ENCODE peak calls at places on chromosomes 16 and 17, in eight cellular contexts. One of them, this sample, is unnamed.

GRCh38 chr16:12903325-12904040 is 2.1 kb downstream of the SHISA9 start:
- DNase-seq in cardiac fibroblast: no peak
- DNase-seq in GM19239: no peak
- DNase-seq in NCI-H774: no peak
- DNase-seq in AG20443: no peak
- DNase-seq in iris pigment epithelial cell: no peak
- DNase-seq in germinal center: no peak
- DNase-seq in NCI-H1417 treated with DMSO at 0.1 percent for 48 hours: no peak
- DNase-seq in this sample: no peak

GRCh38 chr16:86924537-86924936 is 346.2 kb downstream of the FOXL1 start:
- DNase-seq in iris pigment epithelial cell: peak; percentile 77
- DNase-seq in cardiac fibroblast: peak; percentile 55
- DNase-seq in NCI-H1417 treated with DMSO at 0.1 percent for 48 hours: no peak
- DNase-seq in germinal center: no peak
- DNase-seq in NCI-H774: no peak
- DNase-seq in AG20443: no peak
- DNase-seq in GM19239: no peak
- DNase-seq in this sample: peak; percentile 91

GRCh38 chr17:62615503-62615902 is 12.0 kb upstream of the MRC2 start:
- DNase-seq in NCI-H1417 treated with DMSO at 0.1 percent for 48 hours: no peak
- DNase-seq in germinal center: no peak
- DNase-seq in GM19239: no peak
- DNase-seq in iris pigment epithelial cell: no peak
- DNase-seq in cardiac fibroblast: no peak
- DNase-seq in AG20443: no peak
- DNase-seq in NCI-H774: no peak
- DNase-seq in this sample: no peak

GRCh38 chr17:78826426-78826825 is 14.2 kb downstream of the USP36 start:
- DNase-seq in GM19239: no peak
- DNase-seq in germinal center: no peak
- DNase-seq in AG20443: no peak
- DNase-seq in iris pigment epithelial cell: peak; percentile 82
- DNase-seq in cardiac fibroblast: no peak
- DNase-seq in NCI-H1417 treated with DMSO at 0.1 percent for 48 hours: no peak
- DNase-seq in NCI-H774: no peak
- DNase-seq in this sample: no peak

GRCh38 chr16:58366247-58367031 is 25.8 kb upstream of the GINS3 start:
- DNase-seq in AG20443: no peak
- DNase-seq in NCI-H774: no peak
- DNase-seq in iris pigment epithelial cell: peak; percentile 21
- DNase-seq in GM19239: no peak
- DNase-seq in germinal center: no peak
- DNase-seq in NCI-H1417 treated with DMSO at 0.1 percent for 48 hours: no peak
- DNase-seq in cardiac fibroblast: peak; percentile 28
- DNase-seq in this sample: peak; percentile 73

GRCh38 chr17:61284174-61284573 is 115.5 kb upstream of the TBX2 start:
- DNase-seq in germinal center: no peak
- DNase-seq in AG20443: peak; percentile 21
- DNase-seq in NCI-H774: no peak
- DNase-seq in NCI-H1417 treated with DMSO at 0.1 percent for 48 hours: no peak
- DNase-seq in cardiac fibroblast: peak; percentile 40
- DNase-seq in GM19239: no peak
- DNase-seq in iris pigment epithelial cell: peak; percentile 87
- DNase-seq in this sample: peak; percentile 33

GRCh38 chr16:87821346-87822001 is 47.8 kb downstream of the SLC7A5 start:
- DNase-seq in germinal center: no peak
- DNase-seq in GM19239: no peak
- DNase-seq in cardiac fibroblast: no peak
- DNase-seq in AG20443: no peak
- DNase-seq in NCI-H1417 treated with DMSO at 0.1 percent for 48 hours: no peak
- DNase-seq in NCI-H774: no peak
- DNase-seq in iris pigment epithelial cell: no peak
- DNase-seq in this sample: no peak

GRCh38 chr16:83685615-83686165 is 122.1 kb upstream of the HSBP1 start:
- DNase-seq in iris pigment epithelial cell: no peak
- DNase-seq in AG20443: no peak
- DNase-seq in cardiac fibroblast: no peak
- DNase-seq in GM19239: no peak
- DNase-seq in NCI-H1417 treated with DMSO at 0.1 percent for 48 hours: no peak
- DNase-seq in germinal center: no peak
- DNase-seq in NCI-H774: no peak
- DNase-seq in this sample: no peak

GRCh38 chr16:27367463-27368357 is 34.3 kb upstream of the IL21R start:
- DNase-seq in AG20443: peak; percentile 94
- DNase-seq in GM19239: peak; percentile 76
- DNase-seq in iris pigment epithelial cell: peak; percentile 69
- DNase-seq in cardiac fibroblast: peak; percentile 81
- DNase-seq in germinal center: peak; percentile 91
- DNase-seq in NCI-H774: peak; percentile 9
- DNase-seq in NCI-H1417 treated with DMSO at 0.1 percent for 48 hours: no peak
- DNase-seq in this sample: peak; percentile 73

GRCh38 chr16:65375651-65376050 is 253.8 kb upstream of the CDH11 start:
- DNase-seq in cardiac fibroblast: no peak
- DNase-seq in NCI-H774: no peak
- DNase-seq in NCI-H1417 treated with DMSO at 0.1 percent for 48 hours: no peak
- DNase-seq in GM19239: no peak
- DNase-seq in AG20443: no peak
- DNase-seq in iris pigment epithelial cell: peak; percentile 8
- DNase-seq in germinal center: no peak
- DNase-seq in this sample: peak; percentile 27